ENCODE peak calls at places on chromosomes 6 and 20, in seven cellular contexts. One of them, this sample, is unnamed.

GRCh38 chr6:13979284-13980171 is 54.8 kb downstream of the RNF182 start:
- DNase-seq in lower lobe of right lung: no peak
- DNase-seq in GM12865: no peak
- DNase-seq in heart right ventricle: no peak
- DNase-seq in heart left ventricle: no peak
- DNase-seq in HFFc6: no peak
- DNase-seq in neural crest cell: no peak
- DNase-seq in this sample: no peak

GRCh38 chr6:90126178-90126577 is 170.5 kb downstream of the BACH2 start:
- DNase-seq in lower lobe of right lung: no peak
- DNase-seq in GM12865: no peak
- DNase-seq in heart right ventricle: no peak
- DNase-seq in heart left ventricle: no peak
- DNase-seq in HFFc6: no peak
- DNase-seq in neural crest cell: no peak
- DNase-seq in this sample: no peak

GRCh38 chr20:51447097-51447764 is 95.3 kb downstream of the NFATC2 start:
- DNase-seq in lower lobe of right lung: no peak
- DNase-seq in GM12865: no peak
- DNase-seq in heart right ventricle: peak; percentile 66
- DNase-seq in heart left ventricle: peak; percentile 61
- DNase-seq in HFFc6: peak; percentile 96
- DNase-seq in neural crest cell: no peak
- DNase-seq in this sample: peak; percentile 96

GRCh38 chr20:48107560-48107959 is 322.3 kb upstream of the SULF2 start:
- DNase-seq in lower lobe of right lung: no peak
- DNase-seq in GM12865: no peak
- DNase-seq in heart right ventricle: no peak
- DNase-seq in heart left ventricle: no peak
- DNase-seq in HFFc6: no peak
- DNase-seq in neural crest cell: no peak
- DNase-seq in this sample: no peak

GRCh38 chr6:113049190-113049589 is 702.1 kb downstream of the RFPL4B start:
- DNase-seq in lower lobe of right lung: no peak
- DNase-seq in GM12865: no peak
- DNase-seq in heart right ventricle: no peak
- DNase-seq in heart left ventricle: no peak
- DNase-seq in HFFc6: no peak
- DNase-seq in neural crest cell: no peak
- DNase-seq in this sample: no peak

GRCh38 chr6:81834141-81834621 is 81.7 kb upstream of the TENT5A start:
- DNase-seq in lower lobe of right lung: no peak
- DNase-seq in GM12865: no peak
- DNase-seq in heart right ventricle: peak; percentile 69
- DNase-seq in heart left ventricle: peak; percentile 57
- DNase-seq in HFFc6: peak; percentile 76
- DNase-seq in neural crest cell: no peak
- DNase-seq in this sample: no peak

GRCh38 chr6:82246802-82247633 is 526 bp downstream of the IBTK start:
- DNase-seq in lower lobe of right lung: peak; percentile 71
- DNase-seq in GM12865: peak; percentile 66
- DNase-seq in heart right ventricle: peak; percentile 60
- DNase-seq in heart left ventricle: peak; percentile 74
- DNase-seq in HFFc6: peak; percentile 41
- DNase-seq in neural crest cell: peak; percentile 60
- DNase-seq in this sample: no peak

GRCh38 chr6:53290547-53291510 is 57.9 kb downstream of the ELOVL5 start:
- DNase-seq in lower lobe of right lung: no peak
- DNase-seq in GM12865: no peak
- DNase-seq in heart right ventricle: no peak
- DNase-seq in heart left ventricle: no peak
- DNase-seq in HFFc6: no peak
- DNase-seq in neural crest cell: no peak
- DNase-seq in this sample: no peak

GRCh38 chr20:34953960-34954359 is 1.6 kb downstream of the GSS start:
- DNase-seq in lower lobe of right lung: no peak
- DNase-seq in GM12865: no peak
- DNase-seq in heart right ventricle: no peak
- DNase-seq in heart left ventricle: no peak
- DNase-seq in HFFc6: no peak
- DNase-seq in neural crest cell: no peak
- DNase-seq in this sample: no peak

GRCh38 chr20:34956751-34957472 is 1.2 kb downstream of the MYH7B start:
- DNase-seq in lower lobe of right lung: no peak
- DNase-seq in GM12865: no peak
- DNase-seq in heart right ventricle: no peak
- DNase-seq in heart left ventricle: no peak
- DNase-seq in HFFc6: no peak
- DNase-seq in neural crest cell: no peak
- DNase-seq in this sample: no peak

GRCh38 chr20:34954905-34955231 is 738 bp downstream of the GSS start:
- DNase-seq in lower lobe of right lung: no peak
- DNase-seq in GM12865: no peak
- DNase-seq in heart right ventricle: peak; percentile 50
- DNase-seq in heart left ventricle: peak; percentile 41
- DNase-seq in HFFc6: peak; percentile 25
- DNase-seq in neural crest cell: peak; percentile 25
- DNase-seq in this sample: no peak

GRCh38 chr20:34955232-34956040 is at the start of the genes GSS and MYH7B:
- DNase-seq in lower lobe of right lung: peak; percentile 98
- DNase-seq in GM12865: peak; percentile 96
- DNase-seq in heart right ventricle: peak; percentile 97
- DNase-seq in heart left ventricle: peak; percentile 98
- DNase-seq in HFFc6: peak; percentile 92
- DNase-seq in neural crest cell: peak; percentile 100
- DNase-seq in this sample: peak; percentile 89

GRCh38 chr20:34956041-34956458 is 382 bp downstream of the MYH7B start:
- DNase-seq in lower lobe of right lung: no peak
- DNase-seq in GM12865: no peak
- DNase-seq in heart right ventricle: no peak
- DNase-seq in heart left ventricle: no peak
- DNase-seq in HFFc6: no peak
- DNase-seq in neural crest cell: no peak
- DNase-seq in this sample: no peak
- TF ChIP-seq CTCF in lower lobe of right lung: peak; percentile 51
- TF ChIP-seq CTCF in GM12865: no peak
- TF ChIP-seq CTCF in heart right ventricle: no peak
- TF ChIP-seq CTCF in heart left ventricle: no peak
- TF ChIP-seq CTCF in HFFc6: peak; percentile 39
- TF ChIP-seq CTCF in neural crest cell: peak; percentile 33
- TF ChIP-seq CTCF in this sample: no peak

GRCh38 chr6:157763129-157763893 is 59.7 kb upstream of the SNX9 start:
- DNase-seq in lower lobe of right lung: peak; percentile 93
- DNase-seq in GM12865: peak; percentile 41
- DNase-seq in heart right ventricle: peak; percentile 53
- DNase-seq in heart left ventricle: peak; percentile 55
- DNase-seq in HFFc6: peak; percentile 23
- DNase-seq in neural crest cell: no peak
- DNase-seq in this sample: peak; percentile 33

GRCh38 chr6:157761331-157761921 is 61.6 kb upstream of the SNX9 start:
- DNase-seq in lower lobe of right lung: no peak
- DNase-seq in GM12865: peak; percentile 79
- DNase-seq in heart right ventricle: no peak
- DNase-seq in heart left ventricle: no peak
- DNase-seq in HFFc6: peak; percentile 45
- DNase-seq in neural crest cell: no peak
- DNase-seq in this sample: peak; percentile 59

GRCh38 chr6:157761926-157762325 is 61.1 kb upstream of the SNX9 start:
- DNase-seq in lower lobe of right lung: no peak
- DNase-seq in GM12865: no peak
- DNase-seq in heart right ventricle: no peak
- DNase-seq in heart left ventricle: no peak
- DNase-seq in HFFc6: no peak
- DNase-seq in neural crest cell: no peak
- DNase-seq in this sample: no peak

GRCh38 chr6:157763894-157764345 is 59.1 kb upstream of the SNX9 start:
- DNase-seq in lower lobe of right lung: no peak
- DNase-seq in GM12865: peak; percentile 42
- DNase-seq in heart right ventricle: no peak
- DNase-seq in heart left ventricle: no peak
- DNase-seq in HFFc6: no peak
- DNase-seq in neural crest cell: no peak
- DNase-seq in this sample: no peak

GRCh38 chr6:157762636-157763035 is 60.4 kb upstream of the SNX9 start:
- DNase-seq in lower lobe of right lung: no peak
- DNase-seq in GM12865: no peak
- DNase-seq in heart right ventricle: no peak
- DNase-seq in heart left ventricle: no peak
- DNase-seq in HFFc6: no peak
- DNase-seq in neural crest cell: no peak
- DNase-seq in this sample: no peak
- TF ChIP-seq CTCF in lower lobe of right lung: no peak
- TF ChIP-seq CTCF in GM12865: no peak
- TF ChIP-seq CTCF in heart right ventricle: no peak
- TF ChIP-seq CTCF in heart left ventricle: no peak
- TF ChIP-seq CTCF in HFFc6: peak; percentile 63
- TF ChIP-seq CTCF in neural crest cell: no peak
- TF ChIP-seq CTCF in this sample: peak; percentile 14

DNA sequence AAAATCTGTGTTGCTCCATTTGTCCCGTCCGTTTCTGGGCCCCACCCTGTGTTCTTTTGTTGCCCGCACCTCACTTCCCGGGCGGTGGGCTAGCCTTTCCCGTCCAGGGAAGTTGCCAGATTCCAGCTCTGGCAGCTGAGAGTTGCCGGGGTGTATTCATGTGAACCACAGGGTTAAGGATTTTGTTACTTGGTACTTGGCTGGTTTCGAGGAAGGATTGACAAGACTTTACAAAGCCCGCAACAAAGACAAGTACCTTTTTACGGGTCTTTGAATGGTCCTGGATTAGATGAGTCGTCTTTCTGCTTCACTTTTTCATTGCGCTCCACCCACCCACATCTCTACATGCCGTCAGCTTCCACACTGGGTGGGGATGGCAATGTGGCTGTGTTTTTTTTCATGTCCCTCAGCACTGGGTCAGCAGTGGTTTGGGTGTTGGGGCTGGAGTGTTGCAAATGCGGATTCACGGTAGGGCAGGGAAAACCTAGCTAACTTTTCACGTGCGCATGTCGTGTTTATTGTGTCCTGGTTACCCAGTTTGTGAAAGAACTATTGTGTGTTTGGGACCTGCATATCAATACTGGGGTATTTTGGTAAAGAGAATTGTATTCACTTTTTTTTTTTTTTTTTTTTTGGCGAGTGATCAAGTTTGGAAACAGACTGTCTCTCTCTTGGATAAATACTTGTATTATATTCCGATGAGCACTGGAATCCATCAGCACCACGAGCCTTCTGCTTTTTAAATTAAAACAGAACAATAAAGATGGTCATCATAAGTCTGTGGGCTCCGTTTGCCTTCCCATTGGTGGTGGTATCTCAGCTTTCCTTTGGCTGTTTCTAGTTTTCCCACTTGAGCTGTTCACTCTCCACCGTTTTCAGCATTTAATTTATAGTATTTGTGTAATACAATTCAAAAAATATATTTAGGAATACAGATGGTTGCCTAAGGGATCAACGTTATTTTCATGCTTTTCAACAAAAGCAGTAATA is 1.2 kb downstream of the DUSP22 start:
- DNase-seq in lower lobe of right lung: no peak
- DNase-seq in GM12865: peak; percentile 77
- DNase-seq in heart right ventricle: peak; percentile 50
- DNase-seq in heart left ventricle: peak; percentile 59
- DNase-seq in HFFc6: no peak
- DNase-seq in neural crest cell: no peak
- DNase-seq in this sample: no peak
- TF ChIP-seq CTCF in lower lobe of right lung: no peak
- TF ChIP-seq CTCF in GM12865: no peak
- TF ChIP-seq CTCF in heart right ventricle: no peak
- TF ChIP-seq CTCF in heart left ventricle: no peak
- TF ChIP-seq CTCF in HFFc6: no peak
- TF ChIP-seq CTCF in neural crest cell: no peak
- TF ChIP-seq CTCF in this sample: no peak

DNA sequence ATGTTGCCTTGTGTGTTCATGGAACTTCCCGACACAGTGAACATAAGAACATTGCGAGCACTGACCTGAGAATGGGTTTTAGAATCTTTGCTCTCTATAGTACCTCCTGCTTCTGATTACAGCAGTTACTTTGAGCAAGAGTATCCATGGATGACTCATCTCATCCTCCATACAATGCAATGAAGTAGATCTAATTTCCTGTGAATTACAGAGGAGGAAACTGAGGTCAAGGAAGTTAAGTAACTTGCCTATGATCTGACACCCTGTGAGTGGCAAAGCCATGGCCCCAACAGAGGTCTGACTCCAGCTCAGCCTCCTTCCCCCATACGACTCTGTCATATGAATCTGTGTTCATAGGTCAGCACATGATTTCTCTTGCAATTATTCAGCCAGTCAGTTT is 518.1 kb downstream of the TFAP2A start:
- DNase-seq in lower lobe of right lung: no peak
- DNase-seq in GM12865: no peak
- DNase-seq in heart right ventricle: no peak
- DNase-seq in heart left ventricle: no peak
- DNase-seq in HFFc6: no peak
- DNase-seq in neural crest cell: no peak
- DNase-seq in this sample: no peak
- TF ChIP-seq CTCF in lower lobe of right lung: no peak
- TF ChIP-seq CTCF in GM12865: no peak
- TF ChIP-seq CTCF in heart right ventricle: no peak
- TF ChIP-seq CTCF in heart left ventricle: no peak
- TF ChIP-seq CTCF in HFFc6: no peak
- TF ChIP-seq CTCF in neural crest cell: no peak
- TF ChIP-seq CTCF in this sample: no peak

GRCh38 chr6:88008411-88008810 is 39.2 kb upstream of the SPACA1 start:
- DNase-seq in lower lobe of right lung: no peak
- DNase-seq in GM12865: no peak
- DNase-seq in heart right ventricle: no peak
- DNase-seq in heart left ventricle: no peak
- DNase-seq in HFFc6: peak; percentile 3
- DNase-seq in neural crest cell: no peak
- DNase-seq in this sample: peak; percentile 3
- TF ChIP-seq CTCF in lower lobe of right lung: no peak
- TF ChIP-seq CTCF in GM12865: no peak
- TF ChIP-seq CTCF in heart right ventricle: no peak
- TF ChIP-seq CTCF in heart left ventricle: no peak
- TF ChIP-seq CTCF in HFFc6: no peak
- TF ChIP-seq CTCF in neural crest cell: no peak
- TF ChIP-seq CTCF in this sample: no peak